ENCODE peak calls at places on chromosomes 6 and 20, in five cellular contexts. One of them, this sample, is unnamed.

GRCh38 chr6:90098025-90098474 is 198.6 kb downstream of the BACH2 start:
- DNase-seq in IMR-90: peak; percentile 89
- DNase-seq in GM13977: no peak
- DNase-seq in RPMI7951: peak; percentile 89
- DNase-seq in transverse colon: peak; percentile 19
- DNase-seq in this sample: peak; percentile 64

GRCh38 chr20:33649201-33649631 is 12.9 kb upstream of the C20orf144 start:
- DNase-seq in IMR-90: no peak
- DNase-seq in RPMI7951: no peak
- DNase-seq in GM13977: no peak
- DNase-seq in transverse colon: no peak
- DNase-seq in this sample: no peak

GRCh38 chr20:4875578-4876067 is 125.7 kb downstream of the SLC23A2 start:
- DNase-seq in transverse colon: no peak
- DNase-seq in RPMI7951: no peak
- DNase-seq in IMR-90: no peak
- DNase-seq in GM13977: no peak
- DNase-seq in this sample: no peak

GRCh38 chr20:48787861-48788375 is 39.9 kb downstream of the PREX1 start:
- DNase-seq in RPMI7951: peak; percentile 68
- DNase-seq in transverse colon: no peak
- DNase-seq in GM13977: peak; percentile 51
- DNase-seq in IMR-90: peak; percentile 47
- DNase-seq in this sample: peak; percentile 48

GRCh38 chr6:125586074-125586473 is 163.4 kb upstream of the HEY2 start:
- DNase-seq in RPMI7951: no peak
- DNase-seq in IMR-90: peak; percentile 9
- DNase-seq in GM13977: no peak
- DNase-seq in transverse colon: no peak
- DNase-seq in this sample: peak; percentile 63

GRCh38 chr20:14553774-14554524 is 216.5 kb upstream of the FLRT3 start:
- DNase-seq in transverse colon: no peak
- DNase-seq in RPMI7951: no peak
- DNase-seq in IMR-90: peak; percentile 34
- DNase-seq in GM13977: no peak
- DNase-seq in this sample: no peak

GRCh38 chr6:81938014-81938761 is 185.7 kb upstream of the TENT5A start:
- DNase-seq in IMR-90: peak; percentile 96
- DNase-seq in RPMI7951: peak; percentile 93
- DNase-seq in GM13977: no peak
- DNase-seq in transverse colon: no peak
- DNase-seq in this sample: peak; percentile 94

GRCh38 chr6:157228421-157229218 is 94.7 kb downstream of the TMEM242 start:
- DNase-seq in transverse colon: no peak
- DNase-seq in RPMI7951: no peak
- DNase-seq in IMR-90: no peak
- DNase-seq in GM13977: no peak
- DNase-seq in this sample: no peak

GRCh38 chr20:50153500-50154377 is at the start of gene PEDS1:
- DNase-seq in RPMI7951: peak; percentile 95
- DNase-seq in transverse colon: peak; percentile 93
- DNase-seq in IMR-90: peak; percentile 90
- DNase-seq in GM13977: peak; percentile 99
- DNase-seq in this sample: peak; percentile 95

GRCh38 chr6:38915205-38915925 is 133.2 kb upstream of the GLP1R start:
- DNase-seq in transverse colon: no peak
- DNase-seq in GM13977: no peak
- DNase-seq in RPMI7951: no peak
- DNase-seq in IMR-90: no peak
- DNase-seq in this sample: no peak

GRCh38 chr20:18005170-18005989 is 36.6 kb downstream of the MGME1 start:
- DNase-seq in transverse colon: peak; percentile 29
- DNase-seq in IMR-90: no peak
- DNase-seq in GM13977: peak; percentile 80
- DNase-seq in RPMI7951: peak; percentile 28
- DNase-seq in this sample: no peak

GRCh38 chr20:49871391-49871948 is 43.9 kb downstream of the SPATA2 start:
- DNase-seq in transverse colon: no peak
- DNase-seq in IMR-90: no peak
- DNase-seq in RPMI7951: no peak
- DNase-seq in GM13977: no peak
- DNase-seq in this sample: no peak

GRCh38 chr6:121993362-121993761 is 406.1 kb upstream of the HSF2 start:
- DNase-seq in GM13977: no peak
- DNase-seq in RPMI7951: no peak
- DNase-seq in transverse colon: no peak
- DNase-seq in IMR-90: no peak
- DNase-seq in this sample: no peak

GRCh38 chr6:12280901-12281300 is 9.3 kb upstream of the EDN1 start:
- DNase-seq in IMR-90: no peak
- DNase-seq in transverse colon: no peak
- DNase-seq in RPMI7951: no peak
- DNase-seq in GM13977: no peak
- DNase-seq in this sample: no peak

GRCh38 chr20:24672886-24673677 is 203.7 kb downstream of the SYNDIG1 start:
- DNase-seq in IMR-90: peak; percentile 97
- DNase-seq in GM13977: no peak
- DNase-seq in RPMI7951: peak; percentile 99
- DNase-seq in transverse colon: no peak
- DNase-seq in this sample: peak; percentile 66

GRCh38 chr20:21105429-21106170 is 558 bp downstream of the LINC00237 start:
- DNase-seq in RPMI7951: peak; percentile 21
- DNase-seq in IMR-90: no peak
- DNase-seq in transverse colon: no peak
- DNase-seq in GM13977: no peak
- DNase-seq in this sample: peak; percentile 32

GRCh38 chr6:123016431-123017110 is 20.5 kb downstream of the CLVS2 start:
- DNase-seq in RPMI7951: no peak
- DNase-seq in transverse colon: no peak
- DNase-seq in GM13977: no peak
- DNase-seq in IMR-90: no peak
- DNase-seq in this sample: no peak

GRCh38 chr20:36827541-36828279 is 48.2 kb upstream of the TLDC2 start:
- DNase-seq in IMR-90: no peak
- DNase-seq in GM13977: peak; percentile 79
- DNase-seq in transverse colon: no peak
- DNase-seq in RPMI7951: no peak
- DNase-seq in this sample: no peak

GRCh38 chr20:41275181-41275793 is 42.2 kb downstream of the ZHX3 start:
- DNase-seq in GM13977: no peak
- DNase-seq in IMR-90: peak; percentile 73
- DNase-seq in transverse colon: no peak
- DNase-seq in RPMI7951: peak; percentile 64
- DNase-seq in this sample: peak; percentile 46

GRCh38 chr20:64102647-64103354 is 4.6 kb downstream of the NPBWR2 start:
- DNase-seq in GM13977: no peak
- DNase-seq in transverse colon: no peak
- DNase-seq in IMR-90: no peak
- DNase-seq in RPMI7951: no peak
- DNase-seq in this sample: no peak

GRCh38 chr6:134080171-134080795 is 27.9 kb upstream of the SLC2A12 start:
- DNase-seq in IMR-90: no peak
- DNase-seq in RPMI7951: peak; percentile 85
- DNase-seq in transverse colon: peak; percentile 34
- DNase-seq in GM13977: no peak
- DNase-seq in this sample: peak; percentile 59

GRCh38 chr6:89596056-89596455 is 42.5 kb downstream of the LYRM2 start:
- DNase-seq in GM13977: peak; percentile 70
- DNase-seq in RPMI7951: no peak
- DNase-seq in IMR-90: no peak
- DNase-seq in transverse colon: no peak
- DNase-seq in this sample: no peak

GRCh38 chr20:10922521-10922920 is 248.7 kb upstream of the JAG1 start:
- DNase-seq in transverse colon: no peak
- DNase-seq in GM13977: no peak
- DNase-seq in IMR-90: peak; percentile 30
- DNase-seq in RPMI7951: peak; percentile 17
- DNase-seq in this sample: no peak

GRCh38 chr6:20751293-20751946 is 217.2 kb downstream of the CDKAL1 start:
- DNase-seq in transverse colon: no peak
- DNase-seq in IMR-90: peak; percentile 49
- DNase-seq in RPMI7951: peak; percentile 21
- DNase-seq in GM13977: no peak
- DNase-seq in this sample: no peak

GRCh38 chr6:155273438-155273837 is 9.6 kb downstream of the CLDN20 start:
- DNase-seq in GM13977: no peak
- DNase-seq in RPMI7951: peak; percentile 96
- DNase-seq in transverse colon: no peak
- DNase-seq in IMR-90: peak; percentile 93
- DNase-seq in this sample: peak; percentile 90

GRCh38 chr20:45772693-45773092 is 19.0 kb downstream of the WFDC3 start:
- DNase-seq in transverse colon: no peak
- DNase-seq in RPMI7951: no peak
- DNase-seq in IMR-90: no peak
- DNase-seq in GM13977: no peak
- DNase-seq in this sample: no peak

This sample was measured in Daoy.